ENCODE peak calls at places on chromosomes 16 and 17, in four cellular contexts. N is SK-N-SH, D is H1, E is GM12878. O is an unnamed sample.

GRCh38 chr17:49132699-49133364 is at the start of gene B4GALNT2:
- DNase-seq in N (peak; percentile 39), D (no peak), E (no peak), O (no peak)

GRCh38 chr17:64457156-64457555 is 8.2 kb downstream of the MILR1 start:
- DNase-seq in N (no peak), D (no peak), E (no peak), O (no peak)

GRCh38 chr16:46911038-46911437 is 26.9 kb downstream of the GPT2 start:
- DNase-seq in N (no peak), D (no peak), E (peak; percentile 34), O (no peak)

GRCh38 chr17:16314859-16315258 is 38.4 kb downstream of the CENPV start:
- DNase-seq in N (no peak), D (no peak), E (no peak), O (no peak)

GRCh38 chr17:30160419-30161172 is 44.0 kb downstream of the NSRP1 start:
- DNase-seq in N (no peak), D (no peak), E (no peak), O (no peak)

GRCh38 chr17:40582328-40582901 is 17.1 kb upstream of the CCR7 start:
- DNase-seq in N (no peak), D (no peak), E (peak; percentile 99), O (no peak)

GRCh38 chr17:82288602-82288927 is 15.1 kb upstream of the CSNK1D start:
- DNase-seq in N (no peak), D (no peak), E (no peak), O (no peak)

GRCh38 chr17:19023209-19023999 is 18.8 kb upstream of the FAM83G start:
- DNase-seq in N (no peak), D (no peak), E (no peak), O (no peak)

GRCh38 chr17:31579265-31579664 is 187.8 kb downstream of the RAB11FIP4 start:
- DNase-seq in N (peak; percentile 77), D (no peak), E (no peak), O (no peak)

GRCh38 chr17:15659663-15660062 is 24.4 kb downstream of the TRIM16 start:
- DNase-seq in N (no peak), D (no peak), E (no peak), O (no peak)

GRCh38 chr16:89079434-89079833 is 14.2 kb upstream of the ACSF3 start:
- DNase-seq in N (no peak), D (no peak), E (no peak), O (no peak)

GRCh38 chr16:54847207-54847606 is 83.5 kb upstream of the IRX5 start:
- DNase-seq in N (no peak), D (no peak), E (no peak), O (no peak)

GRCh38 chr16:50972899-50973298 is 178.2 kb downstream of the SALL1 start:
- DNase-seq in N (no peak), D (no peak), E (no peak), O (no peak)

GRCh38 chr16:70726869-70727494 is 41.1 kb upstream of the MTSS2 start:
- DNase-seq in N (no peak), D (no peak), E (no peak), O (no peak)

GRCh38 chr16:82630219-82630618 is 3.5 kb downstream of the CDH13 start:
- DNase-seq in N (no peak), D (no peak), E (no peak), O (no peak)

GRCh38 chr17:64009571-64010402 is 10.6 kb downstream of the ICAM2 start:
- DNase-seq in N (no peak), D (no peak), E (no peak), O (no peak)

GRCh38 chr17:12665263-12666210 is at the start of gene MYOCD:
- DNase-seq in N (peak; percentile 28), D (peak; percentile 79), E (no peak), O (no peak)

GRCh38 chr17:44216173-44216572 is 3.3 kb downstream of the UBTF start:
- DNase-seq in N (no peak), D (no peak), E (peak; percentile 71), O (no peak)

GRCh38 chr16:52405441-52405840 is 141.5 kb downstream of the TOX3 start:
- DNase-seq in N (no peak), D (no peak), E (no peak), O (no peak)

GRCh38 chr17:1606352-1606985 is 22.2 kb downstream of the SLC43A2 start:
- DNase-seq in N (no peak), D (no peak), E (no peak), O (no peak)

GRCh38 chr16:88760424-88761142 is 24.4 kb downstream of the PIEZO1 start:
- DNase-seq in N (peak; percentile 60), D (no peak), E (no peak), O (no peak)

GRCh38 chr17:77371117-77371887 is 230.5 kb downstream of the SEC14L1 start:
- DNase-seq in N (no peak), D (no peak), E (no peak), O (no peak)

GRCh38 chr16:73047536-73048291 is at the start of gene ZFHX3:
- DNase-seq in N (peak; percentile 82), D (no peak), E (no peak), O (no peak)

GRCh38 chr16:25823891-25824290 is 132.1 kb downstream of the HS3ST4 start:
- DNase-seq in N (no peak), D (no peak), E (no peak), O (no peak)

GRCh38 chr16:90008708-90009145 is 10.5 kb downstream of the DBNDD1 start:
- DNase-seq in N (no peak), D (no peak), E (no peak), O (no peak)

GRCh38 chr17:68328676-68329075 is 37.4 kb downstream of the ARSG start:
- DNase-seq in N (no peak), D (no peak), E (no peak), O (no peak)

GRCh38 chr17:77002103-77003045 is 134.2 kb downstream of the MGAT5B start:
- DNase-seq in N (peak; percentile 59), D (peak; percentile 47), E (no peak), O (peak; percentile 64)

GRCh38 chr16:31087971-31088370 is 772 bp downstream of the PRSS53 start:
- DNase-seq in N (no peak), D (no peak), E (no peak), O (no peak)

GRCh38 chr16:78307824-78308528 is 208.5 kb downstream of the WWOX start:
- DNase-seq in N (no peak), D (no peak), E (no peak), O (no peak)

GRCh38 chr16:78309763-78310162 is 210.3 kb downstream of the WWOX start:
- DNase-seq in N (no peak), D (no peak), E (no peak), O (no peak)

GRCh38 chr16:78311831-78312230 is 212.4 kb downstream of the WWOX start:
- DNase-seq in N (no peak), D (no peak), E (no peak), O (no peak)

GRCh38 chr16:78310196-78310595 is 210.7 kb downstream of the WWOX start:
- DNase-seq in N (no peak), D (no peak), E (no peak), O (no peak)

GRCh38 chr16:78310990-78311561 is 211.6 kb downstream of the WWOX start:
- DNase-seq in N (peak; percentile 14), D (no peak), E (no peak), O (no peak)
- TF ChIP-seq SIN3A in N (no peak), D (no peak), E (no peak), O (no peak)

GRCh38 chr16:84091460-84091859 is 25.3 kb downstream of the MBTPS1 start:
- DNase-seq in N (no peak), D (no peak), E (no peak), O (no peak)
- TF ChIP-seq SIN3A in N (no peak), D (no peak), E (no peak), O (no peak)

GRCh38 chr17:27543464-27543856 is 87.2 kb downstream of the KSR1 start:
- DNase-seq in N (no peak), D (no peak), E (no peak), O (no peak)
- TF ChIP-seq SIN3A in N (no peak), D (no peak), E (no peak), O (no peak)

GRCh38 chr16:14958970-14959369 is 15.9 kb upstream of the PDXDC1 start:
- DNase-seq in N (no peak), D (peak; percentile 27), E (no peak), O (no peak)
- TF ChIP-seq SIN3A in N (no peak), D (no peak), E (no peak), O (no peak)

GRCh38 chr17:36469733-36470132 is 16.7 kb upstream of the ZNHIT3 start:
- DNase-seq in N (no peak), D (no peak), E (no peak), O (no peak)

GRCh38 chr17:36470499-36470898 is 16.0 kb upstream of the ZNHIT3 start:
- DNase-seq in N (no peak), D (no peak), E (no peak), O (no peak)

GRCh38 chr17:36463916-36464764 is 22.3 kb upstream of the ZNHIT3 start:
- DNase-seq in N (no peak), D (peak; percentile 69), E (no peak), O (no peak)

GRCh38 chr17:36464765-36465088 is 21.8 kb upstream of the ZNHIT3 start:
- DNase-seq in N (no peak), D (no peak), E (no peak), O (no peak)

DNA sequence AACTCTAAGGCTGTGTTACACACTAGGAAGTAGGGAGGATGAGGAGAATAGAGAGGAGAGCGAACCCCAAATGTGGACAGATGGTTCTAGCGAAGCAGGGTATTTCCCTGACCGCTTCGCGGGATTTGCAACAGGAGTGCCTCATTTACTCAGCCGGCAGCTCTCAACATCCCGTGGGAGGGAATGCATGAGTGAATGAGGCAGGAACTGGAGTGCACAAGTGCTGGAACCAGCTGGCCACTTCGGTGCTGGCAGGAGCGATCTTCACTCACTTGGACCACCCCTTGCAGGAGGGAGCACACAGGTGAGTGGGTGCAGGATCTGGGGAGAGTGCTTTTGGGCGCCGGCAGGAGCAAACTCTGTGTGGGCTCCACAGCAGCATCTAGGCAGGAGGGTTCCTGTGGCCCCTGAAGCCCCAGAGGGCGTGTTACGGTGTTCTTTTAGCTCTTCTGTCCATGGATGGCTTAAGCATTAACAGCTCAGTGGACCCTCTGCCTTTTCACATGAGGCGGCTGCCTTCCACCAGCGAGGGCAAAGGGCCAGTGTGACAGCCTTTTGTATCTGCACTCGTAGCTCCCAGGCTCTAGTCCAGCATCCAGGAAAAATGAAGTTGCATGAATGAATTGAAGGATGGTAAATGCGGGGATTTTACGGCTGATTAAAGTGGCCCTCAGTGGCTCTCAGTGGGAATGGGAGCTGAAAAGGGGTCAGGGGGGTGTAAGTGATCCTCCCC is 17.4 kb upstream of the ZNHIT3 start:
- DNase-seq in N (no peak), D (no peak), E (no peak), O (no peak)
- TF ChIP-seq SIN3A in N (no peak), D (no peak), E (no peak), O (no peak)

GRCh38 chr16:26905336-26905735 is 161.4 kb upstream of the C16orf82 start:
- DNase-seq in N (no peak), D (no peak), E (no peak), O (no peak)
- TF ChIP-seq SIN3A in N (no peak), D (no peak), E (no peak), O (no peak)

O was measured in Panc1.